ENCODE peak calls at places on chromosomes 7 and 10, in six cellular contexts. W is naive thymus-derived CD4-positive, alpha-beta T cell; R is kidney; X is mammary epithelial cell; G is body of pancreas; U is GM23248. F is an unnamed sample.

GRCh38 chr10:62890395-62890794 is 74.2 kb upstream of the EGR2 start:
- DNase-seq in W (no peak), R (no peak), X (peak), G (no peak), U (no peak), F (no peak)

GRCh38 chr10:86964847-86965190 is 3.5 kb upstream of the ADIRF start:
- DNase-seq in W (no peak), R (no peak), X (no peak), G (no peak), U (no peak), F (no peak)

GRCh38 chr10:120607016-120607709 is 150.1 kb downstream of the PLPP4 start:
- DNase-seq in W (no peak), R (no peak), X (peak), G (no peak), U (peak), F (no peak)

GRCh38 chr7:116687801-116688201 is 15.8 kb downstream of the MET start:
- DNase-seq in W (no peak), R (no peak), X (peak), G (no peak), U (peak), F (no peak)

GRCh38 chr7:140005754-140006503 is 56.8 kb downstream of the PARP12 start:
- DNase-seq in W (no peak), R (peak), X (no peak), G (no peak), U (peak), F (no peak)

GRCh38 chr7:81256991-81257390 is 338.1 kb upstream of the SEMA3C start:
- DNase-seq in W (no peak), R (no peak), X (no peak), G (peak), U (no peak), F (no peak)

GRCh38 chr10:57707300-57707658 is 560.4 kb downstream of the IPMK start:
- DNase-seq in W (no peak), R (no peak), X (no peak), G (no peak), U (no peak), F (no peak)

GRCh38 chr7:158054081-158054480 is 533.5 kb downstream of the PTPRN2 start:
- DNase-seq in W (no peak), R (no peak), X (no peak), G (no peak), U (no peak), F (no peak)

GRCh38 chr7:151680810-151681209 is 161.1 kb upstream of the RHEB start:
- DNase-seq in W (no peak), R (peak), X (no peak), G (no peak), U (peak), F (peak)

GRCh38 chr7:50356945-50357268 is 52.4 kb downstream of the IKZF1 start:
- DNase-seq in W (no peak), R (no peak), X (no peak), G (no peak), U (no peak), F (no peak)

GRCh38 chr10:113880236-113880635 is 25.8 kb downstream of the NHLRC2 start:
- DNase-seq in W (no peak), R (no peak), X (peak), G (no peak), U (peak), F (no peak)

GRCh38 chr7:105376901-105377533 is 11.7 kb downstream of the SRPK2 start:
- DNase-seq in W (no peak), R (no peak), X (no peak), G (no peak), U (no peak), F (no peak)

GRCh38 chr10:792083-792791 is 102.8 kb upstream of the DIP2C start:
- DNase-seq in W (no peak), R (no peak), X (no peak), G (peak), U (no peak), F (peak)

GRCh38 chr10:77070892-77071595 is 566.6 kb downstream of the KCNMA1 start:
- DNase-seq in W (no peak), R (no peak), X (no peak), G (no peak), U (no peak), F (peak)
- H3K27ac ChIP-seq in W (no peak), R (no peak), X (no peak), G (no peak), U (no peak), F (no peak)

GRCh38 chr7:45898241-45898640 is 10.0 kb downstream of the IGFBP1 start:
- DNase-seq in W (no peak), R (no peak), X (no peak), G (no peak), U (peak), F (no peak)
- H3K4me3 ChIP-seq in W (no peak), R (no peak), X (no peak), G (no peak), U (no peak), F (no peak)

GRCh38 chr10:52212802-52213510 is 101.1 kb upstream of the DKK1 start:
- DNase-seq in W (no peak), R (no peak), X (no peak), G (no peak), U (no peak), F (no peak)

GRCh38 chr10:52208394-52208793 is 105.7 kb upstream of the DKK1 start:
- DNase-seq in W (no peak), R (no peak), X (no peak), G (no peak), U (no peak), F (no peak)

GRCh38 chr10:52213511-52213831 is 100.6 kb upstream of the DKK1 start:
- DNase-seq in W (no peak), R (no peak), X (peak), G (peak), U (peak), F (no peak)

GRCh38 chr10:52210161-52210560 is 103.9 kb upstream of the DKK1 start:
- DNase-seq in W (no peak), R (no peak), X (no peak), G (no peak), U (no peak), F (no peak)

GRCh38 chr10:52212062-52212461 is 102.0 kb upstream of the DKK1 start:
- DNase-seq in W (no peak), R (no peak), X (no peak), G (peak), U (peak), F (no peak)
- H3K27ac ChIP-seq in W (no peak), R (no peak), X (no peak), G (peak), U (no peak), F (peak)

DNA sequence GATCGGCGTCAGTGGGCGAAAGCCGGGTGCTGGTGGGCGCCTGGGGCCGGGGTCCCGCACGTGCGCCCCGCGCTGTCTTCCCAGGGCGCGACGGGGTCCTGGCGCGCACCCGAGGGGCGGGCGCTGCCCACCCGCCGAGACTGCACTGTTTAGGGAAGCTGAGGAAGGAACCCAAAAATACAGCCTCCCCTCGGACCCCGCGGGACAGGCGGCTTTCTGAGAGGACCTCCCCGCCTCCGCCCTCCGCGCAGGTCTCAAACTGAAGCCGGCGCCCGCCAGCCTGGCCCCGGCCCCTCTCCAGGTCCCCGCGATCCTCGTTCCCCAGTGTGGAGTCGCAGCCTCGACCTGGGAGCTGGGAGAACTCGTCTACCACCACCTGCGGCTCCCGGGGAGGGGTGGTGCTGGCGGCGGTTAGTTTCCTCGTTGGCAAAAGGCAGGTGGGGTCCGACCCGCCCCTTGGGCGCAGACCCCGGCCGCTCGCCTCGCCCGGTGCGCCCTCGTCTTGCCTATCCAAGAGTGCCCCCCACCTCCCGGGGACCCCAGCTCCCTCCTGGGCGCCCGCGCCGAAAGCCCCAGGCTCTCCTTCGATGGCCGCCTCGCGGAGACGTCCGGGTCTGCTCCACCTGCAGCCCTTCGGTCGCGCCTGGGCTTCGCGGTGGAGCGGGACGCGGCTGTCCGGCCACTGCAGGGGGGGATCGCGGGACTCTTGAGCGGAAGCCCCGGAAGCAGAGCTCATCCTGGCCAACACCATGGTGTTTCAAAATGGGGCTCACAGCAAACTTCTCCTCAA is 1.1 kb downstream of the EGFR start:
- DNase-seq in W (no peak), R (peak), X (peak), G (peak), U (peak), F (peak)
- H3K4me3 ChIP-seq in W (no peak), R (peak), X (peak), G (peak), U (peak), F (peak)

GRCh38 chr7:7695418-7695817 is 23.0 kb downstream of the RPA3 start:
- DNase-seq in W (no peak), R (no peak), X (no peak), G (no peak), U (no peak), F (no peak)
- H3K27ac ChIP-seq in W (no peak), R (no peak), X (no peak), G (peak), U (no peak), F (peak)

GRCh38 chr7:2258661-2259365 is 16.8 kb downstream of the NUDT1 start:
- DNase-seq in W (no peak), R (no peak), X (no peak), G (no peak), U (no peak), F (no peak)
- H3K4me3 ChIP-seq in W (no peak), R (no peak), X (no peak), G (no peak), U (no peak), F (no peak)

GRCh38 chr10:107098326-107098725 is 66.2 kb downstream of the SORCS1 start:
- DNase-seq in W (no peak), R (no peak), X (no peak), G (no peak), U (no peak), F (no peak)

GRCh38 chr10:107103174-107104025 is 61.1 kb downstream of the SORCS1 start:
- DNase-seq in W (no peak), R (no peak), X (no peak), G (no peak), U (no peak), F (no peak)

GRCh38 chr10:107104026-107104652 is 60.4 kb downstream of the SORCS1 start:
- DNase-seq in W (no peak), R (no peak), X (no peak), G (no peak), U (no peak), F (no peak)
- H3K27ac ChIP-seq in W (no peak), R (no peak), X (no peak), G (no peak), U (no peak), F (no peak)

DNA sequence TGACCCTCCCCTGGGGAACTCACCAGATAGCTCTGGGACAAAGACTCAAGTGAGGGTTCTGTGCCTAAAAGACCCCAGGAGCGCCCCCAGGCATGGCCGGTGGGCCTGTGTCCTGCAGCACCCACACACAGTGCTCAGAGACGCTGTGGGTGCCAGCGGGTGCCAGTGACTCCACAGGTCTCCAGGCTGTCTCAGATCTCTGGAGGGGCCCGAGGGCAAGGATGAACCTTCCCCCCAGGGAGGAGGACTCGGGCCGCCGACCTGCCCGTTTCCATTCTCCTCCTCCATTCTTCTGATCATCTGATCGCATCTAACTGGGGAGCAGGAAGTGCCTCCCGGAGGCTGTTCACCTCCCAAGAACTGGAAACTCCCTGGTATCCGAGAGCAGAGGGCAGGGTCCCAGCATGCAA is 980 bp downstream of the ADAM8 start:
- DNase-seq in W (peak), R (peak), X (no peak), G (no peak), U (peak), F (no peak)
- H3K4me3 ChIP-seq in W (peak), R (no peak), X (no peak), G (no peak), U (no peak), F (no peak)

F was measured in aorta.